ENCODE peak calls at places on chromosomes 2 and 18, in four cellular contexts. D is HCT116, B is HepG2, L is K562. Y is an unnamed sample. For H3K4me1, the result is how much of the 10 kb centered on the place peaks cover.

GRCh38 chr2:174681983-174682577 is 82.2 kb downstream of the CHRNA1 start:
- DNase-seq in D (no peak), B (no peak), L (no peak), Y (no peak)

GRCh38 chr2:9232886-9233285 is 26.3 kb downstream of the ASAP2 start:
- DNase-seq in D (peak), B (peak), L (no peak), Y (no peak)

GRCh38 chr2:195898505-195898904 is 170.1 kb downstream of the DNAH7 start:
- DNase-seq in D (peak), B (peak), L (peak), Y (no peak)

GRCh38 chr18:74282359-74283254 is 9.2 kb downstream of the CYB5A start:
- DNase-seq in D (no peak), B (peak), L (no peak), Y (no peak)

GRCh38 chr2:40230717-40231300 is 221.1 kb downstream of the SLC8A1 start:
- DNase-seq in D (no peak), B (no peak), L (no peak), Y (no peak)

GRCh38 chr2:138244400-138245001 is 257.1 kb upstream of the SPOPL start:
- DNase-seq in D (no peak), B (no peak), L (peak), Y (no peak)

GRCh38 chr2:100107911-100108647 is 34.3 kb downstream of the AFF3 start:
- DNase-seq in D (no peak), B (no peak), L (no peak), Y (no peak)

GRCh38 chr2:173672573-173673340 is 292.4 kb downstream of the SP3 start:
- DNase-seq in D (no peak), B (no peak), L (no peak), Y (no peak)

GRCh38 chr2:177708106-177708505 is 315.5 kb downstream of the AGPS start:
- DNase-seq in D (no peak), B (no peak), L (no peak), Y (no peak)

GRCh38 chr2:200226652-200227426 is 79.7 kb upstream of the SPATS2L start:
- DNase-seq in D (no peak), B (no peak), L (no peak), Y (no peak)

GRCh38 chr2:56314809-56315208 is 131.0 kb downstream of the CCDC85A start:
- DNase-seq in D (no peak), B (no peak), L (no peak), Y (no peak)

GRCh38 chr2:85548608-85548900 is 9.6 kb downstream of the MAT2A start:
- DNase-seq in D (no peak), B (no peak), L (no peak), Y (no peak)

GRCh38 chr2:135615404-135615803 is 84.1 kb downstream of the R3HDM1 start:
- DNase-seq in D (no peak), B (no peak), L (no peak), Y (no peak)

GRCh38 chr18:79772108-79772864 is 25.5 kb upstream of the KCNG2 start:
- DNase-seq in D (no peak), B (no peak), L (no peak), Y (no peak)

GRCh38 chr18:8629602-8630001 is 20.4 kb downstream of the RAB12 start:
- DNase-seq in D (no peak), B (no peak), L (no peak), Y (no peak)
- TF ChIP-seq POLR2AphosphoS5 in D (no peak), B (no peak), L (no peak), Y (no peak)

DNA sequence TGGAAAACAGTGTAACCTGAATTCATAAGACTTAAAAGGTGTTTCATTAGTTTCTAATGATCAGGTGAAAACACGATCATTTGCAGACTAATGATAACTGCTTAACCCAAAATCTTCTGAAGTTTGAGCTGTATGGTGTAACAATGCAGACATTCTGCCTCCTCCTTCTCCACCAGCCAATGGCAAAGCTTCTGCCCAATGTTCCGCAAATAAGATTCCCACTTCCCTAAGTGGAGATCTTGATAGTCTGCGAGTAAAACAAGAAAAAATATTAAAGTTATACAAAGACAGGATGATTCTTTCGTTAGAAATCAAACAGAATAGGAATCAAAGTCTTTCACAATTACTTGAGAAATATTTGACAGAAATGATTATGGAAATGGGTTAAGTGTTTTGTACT is 8.1 kb downstream of the C2orf42 start:
- DNase-seq in D (no peak), B (no peak), L (no peak), Y (no peak)
- TF ChIP-seq TCF7L2 in D (no peak), B (no peak), L (no peak), Y (no peak)

GRCh38 chr2:229921892-229922448 is at the start of gene TRIP12:
- DNase-seq in D (peak), B (peak), L (peak), Y (peak)
- H3K4me1 ChIP-seq in D (under half), B (under half), L (under half), Y (under half)

GRCh38 chr2:118464546-118464945 is 376.3 kb downstream of the INSIG2 start:
- DNase-seq in D (no peak), B (no peak), L (no peak), Y (no peak)
- TF ChIP-seq POLR2AphosphoS5 in D (no peak), B (no peak), L (no peak), Y (no peak)

GRCh38 chr2:203562283-203562682 is 27.2 kb upstream of the RAPH1 start:
- DNase-seq in D (no peak), B (no peak), L (no peak), Y (no peak)
- TF ChIP-seq TCF7L2 in D (no peak), B (no peak), L (no peak), Y (no peak)

GRCh38 chr2:10973766-10974165 is 62.0 kb downstream of the KCNF1 start:
- DNase-seq in D (no peak), B (no peak), L (no peak), Y (no peak)
- H3K4me1 ChIP-seq in D (under half), B (under half), L (under half), Y (under half)

GRCh38 chr18:22417496-22418188 is at the start of gene CTAGE1:
- DNase-seq in D (no peak), B (no peak), L (no peak), Y (no peak)

GRCh38 chr18:22427797-22428549 is 10.3 kb upstream of the CTAGE1 start:
- DNase-seq in D (no peak), B (no peak), L (no peak), Y (no peak)

GRCh38 chr18:22424564-22424963 is 6.8 kb upstream of the CTAGE1 start:
- DNase-seq in D (no peak), B (no peak), L (no peak), Y (no peak)

GRCh38 chr18:22420649-22421048 is 2.9 kb upstream of the CTAGE1 start:
- DNase-seq in D (no peak), B (no peak), L (no peak), Y (no peak)

DNA sequence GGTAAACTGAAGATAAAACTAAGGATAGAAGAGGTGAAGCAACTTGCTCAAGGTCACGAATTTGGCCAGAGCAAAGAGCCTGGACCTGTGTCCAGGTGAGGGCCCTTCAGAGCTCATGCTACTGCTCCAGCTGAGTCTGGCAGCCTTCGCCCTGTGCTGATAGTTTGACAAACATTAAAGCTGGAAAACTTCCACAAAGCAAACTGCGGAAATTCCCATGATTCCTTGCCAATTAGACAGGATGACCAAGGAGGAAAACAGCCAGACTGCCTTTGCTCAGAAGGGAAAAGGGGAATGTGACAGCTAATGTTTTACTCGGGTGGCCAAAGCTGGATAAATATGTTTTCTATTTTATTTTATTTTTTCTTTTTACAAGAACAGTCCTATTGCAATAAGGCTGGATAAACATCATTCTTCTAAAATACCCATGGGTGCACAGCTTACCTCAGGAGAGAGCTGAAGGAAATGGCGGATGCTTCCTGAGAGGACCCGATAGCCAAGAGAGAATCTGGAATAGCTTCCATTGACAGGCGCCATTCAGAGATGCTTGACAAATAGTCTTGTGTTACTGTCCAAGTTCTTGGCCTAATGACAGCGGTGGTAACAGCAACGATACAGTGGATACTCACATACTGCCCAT is 5.3 kb upstream of the CTAGE1 start:
- DNase-seq in D (no peak), B (no peak), L (no peak), Y (no peak)
- TF ChIP-seq POLR2AphosphoS5 in D (no peak), B (no peak), L (no peak), Y (no peak)

Y was measured in Panc1.